ENCODE peak calls at places on chromosome 6, in nine cellular contexts. D is IMR-90, T is A549, U is HepG2, H is heart left ventricle, M is tibial nerve, C is uterus, P is prostate gland, L is K562. Y is an unnamed sample.
A peak's percentile ranks its signal among the peaks of the same experiment; 100 is the strongest.

GRCh38 chr6:149015224-149015876 is 268.5 kb downstream of the UST start:
- DNase-seq in D (peak; percentile 80), C (no peak), U (no peak), P (no peak), M (no peak), H (no peak), L (no peak), T (no peak), Y (no peak)

GRCh38 chr6:84066536-84066935 is 33.0 kb downstream of the MRAP2 start:
- DNase-seq in T (no peak), C (no peak), D (no peak), L (no peak), P (no peak), H (no peak), M (no peak), U (no peak), Y (no peak)

GRCh38 chr6:162408805-162409535 is 318.6 kb downstream of the PRKN start:
- DNase-seq in C (no peak), D (no peak), L (no peak), P (no peak), T (no peak), M (no peak), H (no peak), U (no peak), Y (no peak)

GRCh38 chr6:27667651-27668441 is 194.9 kb upstream of the ZNF184 start:
- DNase-seq in L (no peak), P (no peak), C (no peak), D (no peak), U (no peak), H (no peak), T (no peak), M (no peak), Y (no peak)

GRCh38 chr6:116596815-116597214 is 19.5 kb upstream of the RSPH4A start:
- DNase-seq in T (no peak), D (peak; percentile 42), L (no peak), C (no peak), M (no peak), P (no peak), U (peak; percentile 23), H (no peak), Y (no peak)

GRCh38 chr6:75266716-75267291 is 17.8 kb downstream of the TMEM30A start:
- DNase-seq in U (peak; percentile 42), T (peak; percentile 32), M (no peak), L (peak; percentile 25), H (no peak), C (no peak), P (no peak), D (peak; percentile 76), Y (no peak)

GRCh38 chr6:106628658-106629102 is 618 bp downstream of the RTN4IP1 start:
- DNase-seq in P (no peak), L (no peak), C (no peak), M (no peak), H (no peak), D (peak; percentile 16), T (no peak), U (peak; percentile 15), Y (no peak)

GRCh38 chr6:155126727-155127439 is 131.8 kb downstream of the TIAM2 start:
- DNase-seq in M (peak; percentile 20), H (no peak), C (no peak), T (peak; percentile 77), U (peak; percentile 93), L (no peak), D (peak; percentile 80), P (no peak), Y (peak; percentile 89)

GRCh38 chr6:95083506-95083905 is 493.8 kb upstream of the MANEA start:
- DNase-seq in C (no peak), U (no peak), M (no peak), L (no peak), D (no peak), P (no peak), T (no peak), H (no peak), Y (no peak)

GRCh38 chr6:107132330-107132954 is 17.1 kb upstream of the BEND3 start:
- DNase-seq in U (peak; percentile 46), T (no peak), C (no peak), P (no peak), L (no peak), H (no peak), M (no peak), D (no peak), Y (peak; percentile 62)

GRCh38 chr6:164098857-164099534 is 684.5 kb downstream of the QKI start:
- DNase-seq in U (peak; percentile 14), C (no peak), T (no peak), M (no peak), D (no peak), L (no peak), P (no peak), H (peak; percentile 70), Y (peak; percentile 26)

GRCh38 chr6:14584450-14584849 is 466.9 kb downstream of the CD83 start:
- DNase-seq in D (peak; percentile 22), P (no peak), H (no peak), T (peak; percentile 3), L (no peak), C (no peak), M (no peak), U (no peak), Y (no peak)

GRCh38 chr6:76516924-76517323 is 444.5 kb upstream of the IMPG1 start:
- DNase-seq in H (no peak), C (no peak), U (no peak), M (no peak), P (no peak), L (no peak), T (no peak), D (no peak), Y (no peak)

GRCh38 chr6:35731414-35731735 is 5.5 kb upstream of the ARMC12 start:
- DNase-seq in C (peak; percentile 98), P (peak; percentile 93), L (peak; percentile 93), M (peak; percentile 97), H (peak; percentile 95), D (peak; percentile 67), T (peak; percentile 81), U (peak; percentile 89), Y (peak; percentile 94)
- H3K4me1 ChIP-seq in C (peaks cover 31% of the 10 kb centered on the region), P (peaks cover 62% of the 10 kb centered on the region), L (peaks cover 67% of the 10 kb centered on the region), M (peaks cover 14% of the 10 kb centered on the region), H (peaks cover 36% of the 10 kb centered on the region), D (peaks cover 10% of the 10 kb centered on the region), T (peaks cover 51% of the 10 kb centered on the region), U (peaks cover 64% of the 10 kb centered on the region), Y (peaks cover 75% of the 10 kb centered on the region)

DNA sequence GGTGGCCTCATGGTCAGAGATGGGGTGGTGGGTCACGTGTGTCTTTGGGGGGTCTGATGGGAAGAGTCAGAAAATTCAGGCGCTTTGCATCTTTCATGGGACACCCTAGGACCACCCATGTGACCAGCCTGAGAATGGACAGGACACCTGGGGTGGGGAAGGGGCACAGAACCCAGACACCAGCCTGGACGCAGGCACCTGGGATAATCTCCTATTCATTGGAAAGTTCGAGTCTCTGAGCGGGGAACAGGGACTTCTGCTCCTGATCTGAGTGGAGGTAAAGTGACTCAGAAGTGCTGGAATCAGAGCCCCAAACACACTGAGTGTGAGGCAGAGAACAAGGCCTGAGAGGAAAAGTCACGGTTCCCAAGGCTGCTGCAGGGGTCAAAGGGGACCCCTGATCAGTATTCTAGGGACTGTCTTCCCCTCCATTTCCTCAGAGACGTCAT is 1.4 kb downstream of the HLA-B start:
- DNase-seq in M (no peak), H (no peak), T (no peak), U (no peak), L (no peak), D (no peak), C (no peak), P (no peak), Y (no peak)
- H3K4me3 ChIP-seq in M (peak overlapping the region; percentile 90), H (peak overlapping the region; percentile 97), T (no peak overlapping the region), U (no peak overlapping the region), L (no peak overlapping the region), D (peak overlapping the region; percentile 64), C (peak overlapping the region; percentile 67), P (no peak overlapping the region), Y (peak overlapping the region; percentile 52)

DNA sequence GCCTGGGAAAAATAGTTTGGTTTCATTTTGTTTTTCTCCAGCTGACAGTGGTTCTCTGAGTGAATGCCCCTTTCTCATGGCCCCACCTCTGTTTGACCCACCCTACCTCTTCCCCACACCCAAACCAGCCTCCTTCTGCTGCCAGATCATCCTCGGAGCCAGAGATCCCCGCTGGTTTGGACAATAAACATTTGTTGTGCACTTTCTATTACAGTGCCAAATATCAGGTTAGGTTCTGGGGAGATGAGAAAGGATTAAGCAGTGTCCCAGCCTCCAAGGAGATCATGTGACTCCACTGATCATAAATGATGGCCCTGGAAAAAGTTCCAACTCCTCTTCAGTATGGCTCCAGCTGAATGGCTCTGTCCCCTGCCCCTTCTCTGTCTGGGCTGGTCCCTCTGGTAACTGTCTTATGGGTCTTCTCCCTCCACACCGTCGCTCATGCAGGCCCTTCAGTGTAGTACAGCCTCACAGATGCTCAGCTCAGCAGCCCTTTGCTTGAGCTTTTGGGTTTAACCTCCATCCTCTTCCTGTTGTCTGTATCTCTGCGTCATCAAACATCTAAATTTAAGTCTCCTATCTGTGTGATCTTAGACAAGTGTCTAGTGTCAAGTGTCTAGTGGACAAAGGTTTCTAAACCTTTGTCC is 17.1 kb upstream of the SERPINB1 start:
- DNase-seq in U (no peak), T (no peak), M (no peak), P (no peak), C (no peak), L (no peak), D (no peak), H (no peak), Y (no peak)
- TF ChIP-seq POLR2A in U (no peak), T (no peak), M (no peak), P (no peak), C (no peak), L (no peak), D (no peak), H (no peak), Y (no peak)

GRCh38 chr6:139595183-139595582 is 220.7 kb upstream of the CITED2 start:
- DNase-seq in M (no peak), D (peak; percentile 65), P (no peak), C (no peak), L (no peak), U (no peak), T (no peak), H (no peak), Y (no peak)

GRCh38 chr6:139591075-139591474 is 216.6 kb upstream of the CITED2 start:
- DNase-seq in D (peak; percentile 63), T (no peak), H (no peak), L (no peak), M (no peak), C (no peak), U (no peak), P (no peak), Y (no peak)

GRCh38 chr6:139592011-139592410 is 217.6 kb upstream of the CITED2 start:
- DNase-seq in L (no peak), U (no peak), C (no peak), H (no peak), T (no peak), D (no peak), M (no peak), P (no peak), Y (no peak)

GRCh38 chr6:139594333-139594965 is 220.0 kb upstream of the CITED2 start:
- DNase-seq in P (no peak), T (no peak), U (no peak), L (no peak), D (no peak), H (no peak), M (no peak), C (no peak), Y (no peak)

DNA sequence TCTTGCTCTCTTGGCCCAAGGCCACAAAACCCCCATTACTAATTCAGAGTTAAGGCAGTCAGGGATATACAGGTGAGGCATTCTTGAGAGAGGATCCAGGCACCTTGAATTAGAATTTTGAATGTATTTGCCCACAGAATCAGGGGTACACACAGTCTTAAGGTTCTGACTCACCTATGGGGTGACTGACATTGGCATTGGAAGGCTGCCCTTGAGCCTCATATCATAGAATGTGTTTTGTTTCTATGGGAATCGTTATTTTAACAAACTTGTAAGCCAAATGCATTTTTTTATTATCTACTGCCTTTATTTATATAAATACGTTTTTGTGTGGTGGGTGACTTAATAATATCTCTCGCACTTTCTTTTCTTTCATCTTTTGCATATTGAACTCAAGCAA is 218.6 kb upstream of the CITED2 start:
- DNase-seq in C (no peak), M (no peak), T (no peak), P (no peak), H (no peak), L (no peak), D (no peak), U (no peak), Y (no peak)
- H3K4me1 ChIP-seq in C (peaks cover 3% of the 10 kb centered on the region), M (no peaks in the 10 kb centered on the region), T (peaks cover 46% of the 10 kb centered on the region), P (peaks cover 8% of the 10 kb centered on the region), H (peaks cover 11% of the 10 kb centered on the region), L (no peaks in the 10 kb centered on the region), D (peaks cover 13% of the 10 kb centered on the region), U (peaks cover 52% of the 10 kb centered on the region), Y (peaks cover 21% of the 10 kb centered on the region)